ENCODE peak calls at places on chromosome 14, in eight cellular contexts. G is NT2/D1; B is activated T-helper 9 cell treated with anti-CD3 and anti-CD28 coated beads, Interleukin-2, amount 50 U/mL, for 16 hours; P is NAMALWA; N is posterior vena cava; I is GF-D8; O is C1 segment of cervical spinal cord; R is HS-5. V is an unnamed sample.

GRCh38 chr14:104290756-104291122 is 152.4 kb downstream of the KIF26A start:
- DNase-seq in P (no peak), O (no peak), I (no peak), R (no peak), B (no peak), N (peak; percentile 60), G (no peak), V (peak; percentile 61)

GRCh38 chr14:76754586-76754985 is 6.7 kb upstream of the VASH1 start:
- DNase-seq in G (no peak), I (no peak), O (no peak), N (no peak), R (no peak), B (no peak), P (no peak), V (no peak)

GRCh38 chr14:90616313-90616712 is 199.9 kb downstream of the TTC7B start:
- DNase-seq in I (no peak), P (no peak), B (no peak), O (no peak), N (no peak), G (no peak), R (no peak), V (no peak)

GRCh38 chr14:72608391-72609204 is 285.3 kb downstream of the DPF3 start:
- DNase-seq in N (no peak), P (no peak), R (peak; percentile 86), I (no peak), G (no peak), O (peak; percentile 35), B (no peak), V (no peak)

GRCh38 chr14:105419305-105420091 is at the start of gene MTA1:
- DNase-seq in O (no peak), R (no peak), B (peak; percentile 43), I (no peak), N (peak; percentile 67), G (no peak), P (peak; percentile 39), V (no peak)

GRCh38 chr14:42441615-42442014 is 834.9 kb downstream of the LRFN5 start:
- DNase-seq in G (no peak), R (no peak), I (no peak), P (no peak), N (no peak), O (no peak), B (no peak), V (no peak)

GRCh38 chr14:65783576-65783975 is 371.0 kb downstream of the FUT8 start:
- DNase-seq in P (no peak), R (no peak), O (no peak), B (no peak), I (no peak), N (no peak), G (no peak), V (no peak)

GRCh38 chr14:54777395-54777794 is 125.2 kb downstream of the GCH1 start:
- DNase-seq in O (no peak), B (no peak), G (no peak), R (no peak), N (no peak), I (no peak), P (no peak), V (no peak)

GRCh38 chr14:68525516-68525915 is 267.4 kb downstream of the ZFP36L1 start:
- DNase-seq in G (no peak), I (no peak), P (no peak), O (no peak), N (no peak), R (no peak), B (no peak), V (no peak)

GRCh38 chr14:55458800-55459577 is 18.6 kb upstream of the TBPL2 start:
- DNase-seq in O (no peak), R (peak; percentile 33), N (no peak), B (no peak), P (no peak), G (no peak), I (no peak), V (no peak)

GRCh38 chr14:56092761-56093160 is 25.4 kb upstream of the PELI2 start:
- DNase-seq in N (no peak), G (no peak), I (no peak), O (no peak), P (no peak), R (no peak), B (no peak), V (no peak)

GRCh38 chr14:90536092-90536491 is 139.3 kb downstream of the CALM1 start:
- DNase-seq in N (no peak), B (no peak), G (no peak), R (no peak), P (no peak), I (peak; percentile 57), O (peak; percentile 31), V (no peak)

GRCh38 chr14:34981743-34982420 is 910 bp upstream of the SRP54 start:
- DNase-seq in B (peak; percentile 7), R (no peak), I (peak; percentile 57), G (no peak), O (peak; percentile 71), N (no peak), P (peak; percentile 71), V (no peak)

V was measured in chondrocyte.